ENCODE peak calls at places on chromosomes 1 and 21, in seven cellular contexts. O, I, S, T, J, Y and L are unnamed samples.

GRCh38 chr1:86541859-86542258 is 5.0 kb upstream of the CLCA4 start:
- DNase-seq in Y (no peak), J (no peak), I (no peak), T (no peak), O (no peak), S (no peak), L (no peak)

GRCh38 chr1:36692465-36692864 is 209.8 kb upstream of the CSF3R start:
- DNase-seq in J (no peak), T (no peak), O (no peak), Y (peak), I (no peak), S (no peak), L (no peak)

GRCh38 chr1:57367945-57368344 is 55.9 kb downstream of the DAB1 start:
- DNase-seq in Y (no peak), O (no peak), J (no peak), T (no peak), S (no peak), I (no peak), L (no peak)

GRCh38 chr1:77825356-77825709 is 45.9 kb downstream of the MIGA1 start:
- DNase-seq in J (no peak), Y (no peak), O (peak), S (peak), T (peak), I (peak), L (peak)

GRCh38 chr1:9860887-9861286 is 37.1 kb upstream of the CLSTN1 start:
- DNase-seq in Y (no peak), T (no peak), O (no peak), J (no peak), I (no peak), S (no peak), L (no peak)

GRCh38 chr1:109241344-109241743 is 8.0 kb upstream of the CELSR2 start:
- DNase-seq in S (no peak), I (no peak), Y (no peak), T (peak), O (no peak), J (no peak), L (peak)

GRCh38 chr1:119187416-119187815 is 47.0 kb upstream of the WARS2 start:
- DNase-seq in T (no peak), S (no peak), I (no peak), O (no peak), Y (no peak), J (no peak), L (no peak)

GRCh38 chr1:93839307-93839706 is 39.7 kb downstream of the DNTTIP2 start:
- DNase-seq in O (no peak), I (no peak), T (no peak), Y (no peak), S (no peak), J (no peak), L (peak)

GRCh38 chr1:41890841-41891311 is 27.8 kb downstream of the HIVEP3 start:
- DNase-seq in S (no peak), T (no peak), J (no peak), I (no peak), O (no peak), Y (no peak), L (no peak)

GRCh38 chr21:36535618-36536241 is 55.8 kb upstream of the CLDN14 start:
- DNase-seq in I (no peak), T (no peak), S (no peak), Y (peak), O (no peak), J (no peak), L (no peak)

GRCh38 chr1:229619002-229619401 is 6.9 kb downstream of the TAF5L start:
- DNase-seq in J (no peak), T (no peak), Y (no peak), S (no peak), I (no peak), O (no peak), L (no peak)

GRCh38 chr1:207954104-207954503 is 43.2 kb upstream of the CD34 start:
- DNase-seq in T (no peak), S (no peak), O (no peak), J (no peak), I (no peak), Y (no peak), L (no peak)

GRCh38 chr1:211825990-211826389 is 4.6 kb downstream of the LPGAT1 start:
- DNase-seq in Y (no peak), I (no peak), O (no peak), J (no peak), T (no peak), S (no peak), L (peak)

GRCh38 chr1:51234721-51235425 is 1.2 kb upstream of the RNF11 start:
- DNase-seq in I (no peak), T (no peak), S (peak), Y (peak), O (peak), J (peak), L (peak)

GRCh38 chr1:55980574-55980973 is 598.8 kb downstream of the PLPP3 start:
- DNase-seq in Y (no peak), J (no peak), S (no peak), T (no peak), O (no peak), I (no peak), L (no peak)

DNA sequence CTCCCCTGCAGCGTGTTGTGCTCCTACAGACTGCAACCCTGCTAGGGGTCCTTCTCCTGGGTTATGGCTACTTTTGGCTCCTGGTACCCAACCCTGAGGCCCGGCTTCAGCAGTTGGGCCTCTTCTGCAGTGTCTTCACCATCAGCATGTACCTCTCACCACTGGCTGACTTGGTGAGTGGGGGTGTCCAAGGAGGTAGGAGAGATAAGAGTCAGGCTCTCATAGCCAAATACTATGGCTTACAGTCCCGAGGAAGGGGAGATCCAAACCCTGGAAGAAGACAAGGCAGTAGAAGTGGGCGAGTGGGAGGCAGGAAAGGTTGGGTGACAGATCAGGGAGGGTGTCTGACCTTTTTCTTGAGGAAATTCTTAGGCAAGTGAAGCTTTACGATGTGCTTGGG is 1.9 kb downstream of the SLC50A1 start:
- DNase-seq in O (no peak), J (no peak), T (no peak), S (no peak), Y (no peak), I (no peak), L (no peak)
- H3K4me3 ChIP-seq in O (no peak), J (no peak), T (no peak), S (no peak), Y (no peak), I (no peak), L (no peak)

GRCh38 chr1:219441884-219442283 is 171.0 kb downstream of the ZC3H11B start:
- DNase-seq in I (no peak), Y (no peak), T (no peak), J (no peak), S (no peak), O (no peak), L (no peak)
- H3K4me3 ChIP-seq in I (no peak), Y (no peak), T (no peak), J (no peak), S (no peak), O (no peak), L (no peak)

GRCh38 chr1:217135987-217136894 is 413.0 kb upstream of the ESRRG start:
- DNase-seq in Y (no peak), T (peak), J (no peak), I (no peak), O (no peak), S (no peak), L (no peak)

GRCh38 chr1:217133958-217134856 is 411.0 kb upstream of the ESRRG start:
- DNase-seq in O (no peak), S (no peak), T (peak), Y (no peak), I (no peak), J (no peak), L (peak)

GRCh38 chr1:217136895-217137205 is 413.6 kb upstream of the ESRRG start:
- DNase-seq in Y (no peak), I (no peak), J (no peak), O (no peak), S (no peak), T (peak), L (no peak)

GRCh38 chr1:217134857-217135568 is 411.8 kb upstream of the ESRRG start:
- DNase-seq in I (no peak), O (no peak), T (peak), Y (peak), J (no peak), S (no peak), L (no peak)

GRCh38 chr1:217135569-217135915 is 412.3 kb upstream of the ESRRG start:
- DNase-seq in T (peak), O (no peak), I (no peak), J (no peak), S (no peak), Y (no peak), L (peak)
- H3K4me3 ChIP-seq in T (peak), O (peak), I (peak), J (no peak), S (peak), Y (peak), L (peak)

GRCh38 chr1:998051-998821 is 1.7 kb downstream of the HES4 start:
- DNase-seq in O (no peak), Y (no peak), J (no peak), S (no peak), I (no peak), T (peak), L (no peak)
- H3K4me3 ChIP-seq in O (peak), Y (no peak), J (no peak), S (peak), I (no peak), T (peak), L (peak)

GRCh38 chr1:155979525-155980343 is 1.4 kb upstream of the ARHGEF2 start:
- DNase-seq in T (no peak), J (no peak), Y (no peak), S (peak), O (no peak), I (no peak), L (no peak)
- H3K4me3 ChIP-seq in T (peak), J (peak), Y (no peak), S (peak), O (peak), I (peak), L (peak)

DNA sequence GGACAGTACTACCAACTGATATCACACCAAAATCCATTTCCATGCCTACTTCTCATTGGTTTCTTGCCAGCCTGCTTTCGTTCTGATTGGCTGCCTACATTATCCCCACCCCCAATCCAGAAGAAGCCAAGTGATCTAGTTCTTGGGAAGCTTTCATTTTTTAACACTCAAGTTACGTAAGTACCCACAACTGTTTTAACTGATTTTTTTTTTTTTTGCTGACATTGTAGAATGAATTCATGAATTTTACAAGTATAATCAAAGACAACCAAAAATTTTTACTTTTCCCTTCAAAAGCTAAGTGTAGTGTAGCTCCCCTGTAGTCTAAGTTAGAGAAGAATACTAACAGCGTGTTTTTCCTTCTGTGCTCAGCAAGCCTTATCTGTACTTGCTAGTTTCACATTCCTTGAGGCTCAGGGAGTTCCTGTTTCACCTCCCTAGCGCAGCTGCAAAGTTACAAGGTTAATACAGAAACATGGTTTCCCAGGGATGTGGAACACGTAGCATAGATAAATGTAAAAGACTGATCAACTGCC is at the start of gene SLC9C2:
- DNase-seq in O (no peak), J (no peak), Y (no peak), I (no peak), T (no peak), S (no peak), L (peak)
- H3K4me3 ChIP-seq in O (no peak), J (no peak), Y (no peak), I (no peak), T (no peak), S (no peak), L (peak)